ENCODE peak calls at places on chromosome 11, in four cellular contexts. E, V, X and A are unnamed samples.

GRCh38 chr11:102553835-102554282 is 23.3 kb upstream of the MMP7 start:
- DNase-seq in E (no peak), V (no peak), X (no peak), A (no peak)

GRCh38 chr11:12531681-12532080 is 142.5 kb upstream of the TEAD1 start:
- DNase-seq in E (no peak), V (no peak), X (no peak), A (no peak)

GRCh38 chr11:8767466-8768142 is 85.0 kb downstream of the RPL27A start:
- DNase-seq in E (no peak), V (no peak), X (no peak), A (no peak)

GRCh38 chr11:59849129-59849528 is 3.8 kb upstream of the CBLIF start:
- DNase-seq in E (peak; percentile 56), V (peak; percentile 42), X (no peak), A (no peak)

GRCh38 chr11:44327730-44328691 is 18.1 kb upstream of the ALX4 start:
- DNase-seq in E (no peak), V (no peak), X (no peak), A (no peak)

GRCh38 chr11:58067685-58068084 is 36.9 kb downstream of the OR6Q1 start:
- DNase-seq in E (no peak), V (no peak), X (no peak), A (no peak)

GRCh38 chr11:36465449-36466163 is 44.5 kb downstream of the TRAF6 start:
- DNase-seq in E (no peak), V (no peak), X (no peak), A (no peak)

GRCh38 chr11:64358907-64359711 is at the start of gene RPS6KA4:
- DNase-seq in E (peak; percentile 94), V (peak; percentile 62), X (peak; percentile 68), A (peak; percentile 58)

GRCh38 chr11:134270250-134270714 is 5.9 kb upstream of the GLB1L3 start:
- DNase-seq in E (no peak), V (no peak), X (no peak), A (no peak)

GRCh38 chr11:12717851-12718291 is 43.6 kb downstream of the TEAD1 start:
- DNase-seq in E (no peak), V (no peak), X (no peak), A (no peak)

GRCh38 chr11:126158054-126158791 is 53.2 kb downstream of the RPUSD4 start:
- DNase-seq in E (peak; percentile 54), V (no peak), X (no peak), A (no peak)

GRCh38 chr11:67670316-67671210 is 3.9 kb downstream of the ALDH3B2 start:
- DNase-seq in E (no peak), V (no peak), X (no peak), A (no peak)

GRCh38 chr11:122746050-122746478 is 90.5 kb downstream of the UBASH3B start:
- DNase-seq in E (no peak), V (peak; percentile 55), X (no peak), A (no peak)

GRCh38 chr11:32466279-32466915 is 31.1 kb upstream of the WT1 start:
- DNase-seq in E (peak; percentile 34), V (no peak), X (peak; percentile 82), A (no peak)

GRCh38 chr11:121466063-121466794 is 13.5 kb upstream of the SORL1-AS1 start:
- DNase-seq in E (peak; percentile 97), V (peak; percentile 91), X (peak; percentile 92), A (peak; percentile 98)

GRCh38 chr11:2527621-2528291 is 82.9 kb downstream of the KCNQ1 start:
- DNase-seq in E (no peak), V (no peak), X (no peak), A (peak; percentile 46)

GRCh38 chr11:27698872-27699241 is 1.4 kb downstream of the BDNF start:
- DNase-seq in E (peak; percentile 94), V (peak; percentile 66), X (peak; percentile 96), A (peak; percentile 85)

GRCh38 chr11:28581286-28582242 is 473.4 kb downstream of the METTL15 start:
- DNase-seq in E (no peak), V (no peak), X (peak; percentile 52), A (no peak)

GRCh38 chr11:9160166-9160565 is 68.8 kb upstream of the SCUBE2 start:
- DNase-seq in E (no peak), V (no peak), X (peak; percentile 64), A (no peak)

GRCh38 chr11:2885017-2885675 is 429 bp downstream of the CDKN1C start:
- DNase-seq in E (peak; percentile 87), V (peak; percentile 58), X (peak; percentile 66), A (peak; percentile 75)

GRCh38 chr11:122175316-122175715 is 59.3 kb upstream of the BLID start:
- DNase-seq in E (no peak), V (no peak), X (no peak), A (no peak)

GRCh38 chr11:57903441-57904123 is 120.1 kb upstream of the OR9Q1 start:
- DNase-seq in E (peak; percentile 64), V (peak; percentile 51), X (no peak), A (peak; percentile 4)

GRCh38 chr11:79046365-79046764 is 394.5 kb downstream of the TENM4 start:
- DNase-seq in E (no peak), V (no peak), X (no peak), A (no peak)

GRCh38 chr11:118109231-118109630 is 22.5 kb upstream of the SMIM35 start:
- DNase-seq in E (no peak), V (no peak), X (peak; percentile 16), A (no peak)

GRCh38 chr11:112455791-112456190 is 195.1 kb upstream of the PLET1 start:
- DNase-seq in E (no peak), V (no peak), X (peak; percentile 9), A (no peak)

GRCh38 chr11:6619021-6619745 is at the start of gene TPP1:
- DNase-seq in E (peak; percentile 96), V (peak; percentile 96), X (peak; percentile 95), A (peak; percentile 92)

GRCh38 chr11:63985812-63986155 is 454 bp upstream of the OTUB1 start:
- DNase-seq in E (no peak), V (no peak), X (no peak), A (no peak)

GRCh38 chr11:102626686-102627085 is 1.6 kb upstream of the MMP20 start:
- DNase-seq in E (no peak), V (no peak), X (no peak), A (no peak)

GRCh38 chr11:17590463-17590862 is 43.4 kb downstream of the OTOG start:
- DNase-seq in E (no peak), V (no peak), X (no peak), A (no peak)

GRCh38 chr11:118872403-118872821 is 11.3 kb upstream of the CXCR5 start:
- DNase-seq in E (no peak), V (no peak), X (no peak), A (no peak)

GRCh38 chr11:122375687-122376399 is 259.8 kb upstream of the BLID start:
- DNase-seq in E (no peak), V (no peak), X (peak; percentile 37), A (no peak)

GRCh38 chr11:31830406-31830805 is 19.3 kb upstream of the PAX6 start:
- DNase-seq in E (no peak), V (no peak), X (no peak), A (no peak)

GRCh38 chr11:112858289-112859023 is 102.8 kb upstream of the NCAM1 start:
- DNase-seq in E (no peak), V (no peak), X (no peak), A (no peak)

GRCh38 chr11:46347637-46348311 is 511 bp downstream of the DGKZ start:
- DNase-seq in E (no peak), V (peak; percentile 36), X (no peak), A (no peak)

GRCh38 chr11:40787243-40787642 is 672.2 kb downstream of the LRRC4C start:
- DNase-seq in E (no peak), V (no peak), X (no peak), A (no peak)

GRCh38 chr11:118180300-118180703 is 3.9 kb upstream of the SCN2B start:
- DNase-seq in E (peak; percentile 61), V (peak; percentile 33), X (peak; percentile 48), A (peak; percentile 80)

GRCh38 chr11:127564803-127565202 is 564.2 kb upstream of the KIRREL3 start:
- DNase-seq in E (no peak), V (no peak), X (no peak), A (no peak)

GRCh38 chr11:134598368-134598767 is 186.3 kb upstream of the B3GAT1 start:
- DNase-seq in E (no peak), V (no peak), X (no peak), A (no peak)

GRCh38 chr11:8814209-8814922 is 96.6 kb upstream of the AKIP1 start:
- DNase-seq in E (peak; percentile 56), V (no peak), X (no peak), A (peak; percentile 28)

DNA sequence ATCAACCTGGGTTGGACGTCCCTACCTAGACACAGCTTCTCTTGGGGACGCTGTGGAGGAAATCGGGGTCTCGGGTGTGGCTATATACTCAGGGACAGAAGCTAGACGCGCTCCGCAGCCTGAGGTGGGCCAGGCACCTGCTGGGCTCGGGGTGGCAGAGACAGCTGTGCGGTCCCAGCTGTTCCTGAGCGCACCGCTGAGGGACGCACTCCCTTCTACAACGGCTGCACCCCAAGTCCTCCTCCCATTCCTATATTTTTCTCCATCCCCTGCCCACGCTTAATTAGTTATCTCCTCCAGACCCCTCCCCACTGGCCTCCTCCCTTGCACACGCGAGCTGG is 188 bp upstream of the MTNR1B start:
- DNase-seq in E (no peak), V (no peak), X (no peak), A (no peak)
- H3K4me3 ChIP-seq in E (no peak overlapping the region), V (no peak overlapping the region), X (peak overlapping the region; percentile 31), A (no peak overlapping the region)

DNA sequence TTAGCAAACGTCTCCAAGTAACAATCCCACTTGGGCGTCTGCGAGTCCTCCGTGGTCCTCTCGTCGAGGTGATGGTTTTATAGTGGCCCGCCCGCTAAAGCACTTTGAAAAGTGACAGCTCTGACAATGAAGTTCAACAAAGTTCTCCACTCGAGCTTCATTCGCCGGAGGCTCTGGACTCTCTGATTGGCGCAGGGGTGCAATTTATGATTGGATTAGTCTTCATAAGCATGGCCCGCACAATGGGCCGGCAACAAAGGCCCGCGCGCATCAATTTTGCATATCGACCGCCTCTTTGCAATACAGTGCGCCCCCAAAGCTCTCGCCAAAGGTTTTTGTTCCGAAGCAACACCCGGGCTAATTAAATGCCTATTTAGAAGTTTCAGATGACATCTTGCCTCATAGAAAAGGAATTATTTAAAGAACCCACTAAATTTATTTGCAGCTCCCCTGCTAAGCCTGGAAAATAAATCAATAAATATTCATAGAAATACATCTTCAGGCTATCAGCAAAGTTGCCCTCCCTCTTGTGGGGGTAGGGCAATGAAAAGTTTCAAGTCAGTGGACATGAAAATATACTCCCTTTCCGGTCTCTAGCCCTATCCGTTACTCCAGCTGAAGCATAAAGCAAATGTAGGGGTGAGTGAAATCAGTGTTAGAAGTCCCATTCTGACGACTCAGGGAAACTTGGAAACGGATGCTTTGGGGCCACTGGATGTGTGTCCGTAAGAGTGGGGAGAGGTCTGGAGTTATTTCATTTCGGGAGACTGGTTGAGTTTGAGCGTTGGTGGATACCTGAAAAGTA is at the start of gene DBX1:
- DNase-seq in E (no peak), V (no peak), X (no peak), A (no peak)
- H3K4me3 ChIP-seq in E (no peak within 1 kb of the TSS), V (no peak within 1 kb of the TSS), X (no peak within 1 kb of the TSS), A (no peak within 1 kb of the TSS)

GRCh38 chr11:65419773-65420481 is 2.7 kb upstream of the NEAT1 start:
- DNase-seq in E (peak; percentile 94), V (peak; percentile 98), X (peak; percentile 98), A (peak; percentile 97)
- H3K4me3 ChIP-seq in E (no peak overlapping the region), V (no peak overlapping the region), X (no peak overlapping the region), A (no peak overlapping the region)

GRCh38 chr11:11316651-11317050 is 36.4 kb downstream of the CSNK2A3 start:
- DNase-seq in E (no peak), V (no peak), X (no peak), A (no peak)
- H3K4me3 ChIP-seq in E (no peak overlapping the region), V (no peak overlapping the region), X (no peak overlapping the region), A (no peak overlapping the region)

GRCh38 chr11:61954106-61955030 is 4.2 kb downstream of the BEST1 start:
- DNase-seq in E (peak; percentile 44), V (no peak), X (peak; percentile 46), A (no peak)
- H3K4me3 ChIP-seq in E (no peak overlapping the region), V (no peak overlapping the region), X (no peak overlapping the region), A (no peak overlapping the region)

GRCh38 chr11:88390254-88390653 is 52.7 kb upstream of the CTSC start:
- DNase-seq in E (no peak), V (no peak), X (no peak), A (no peak)
- H3K4me3 ChIP-seq in E (no peak overlapping the region), V (no peak overlapping the region), X (no peak overlapping the region), A (no peak overlapping the region)